ENCODE peak calls at places on chromosomes 11 and 22, in five cellular contexts. One of them, this sample, is unnamed.

GRCh38 chr11:86917577-86917976 is 37.6 kb downstream of the FZD4 start:
- DNase-seq in lower leg skin: no peak
- DNase-seq in ovary: no peak
- DNase-seq in fibroblast of pulmonary artery: no peak
- DNase-seq in kidney: no peak
- DNase-seq in this sample: peak

GRCh38 chr11:81470446-81470845 is 1263.2 kb downstream of the FAM181B start:
- DNase-seq in lower leg skin: no peak
- DNase-seq in kidney: no peak
- DNase-seq in fibroblast of pulmonary artery: no peak
- DNase-seq in ovary: no peak
- DNase-seq in this sample: no peak

GRCh38 chr11:124174001-124174400 is 9.1 kb upstream of the OR10D3 start:
- DNase-seq in lower leg skin: no peak
- DNase-seq in kidney: no peak
- DNase-seq in ovary: no peak
- DNase-seq in fibroblast of pulmonary artery: peak
- DNase-seq in this sample: peak

GRCh38 chr22:38927033-38927789 is 30.2 kb upstream of the APOBEC3A start:
- DNase-seq in lower leg skin: peak
- DNase-seq in fibroblast of pulmonary artery: peak
- DNase-seq in ovary: peak
- DNase-seq in kidney: peak
- DNase-seq in this sample: peak

GRCh38 chr22:39422721-39423120 is 23.1 kb downstream of the TAB1 start:
- DNase-seq in fibroblast of pulmonary artery: no peak
- DNase-seq in kidney: no peak
- DNase-seq in ovary: no peak
- DNase-seq in lower leg skin: no peak
- DNase-seq in this sample: no peak

GRCh38 chr11:14314127-14314526 is 44.9 kb downstream of the RRAS2 start:
- DNase-seq in kidney: no peak
- DNase-seq in fibroblast of pulmonary artery: no peak
- DNase-seq in lower leg skin: no peak
- DNase-seq in ovary: no peak
- DNase-seq in this sample: no peak

GRCh38 chr11:3164540-3165151 is 464 bp downstream of the OSBPL5 start:
- DNase-seq in kidney: peak
- DNase-seq in lower leg skin: no peak
- DNase-seq in fibroblast of pulmonary artery: no peak
- DNase-seq in ovary: peak
- DNase-seq in this sample: no peak

GRCh38 chr11:41848349-41848748 is 388.9 kb upstream of the LRRC4C start:
- DNase-seq in fibroblast of pulmonary artery: no peak
- DNase-seq in ovary: no peak
- DNase-seq in kidney: no peak
- DNase-seq in lower leg skin: no peak
- DNase-seq in this sample: no peak

GRCh38 chr22:24026056-24026455 is 15.0 kb downstream of the CABIN1 start:
- DNase-seq in fibroblast of pulmonary artery: no peak
- DNase-seq in lower leg skin: no peak
- DNase-seq in kidney: no peak
- DNase-seq in ovary: no peak
- DNase-seq in this sample: no peak

GRCh38 chr11:30586251-30587144 is at the start of gene MPPED2:
- DNase-seq in kidney: peak
- DNase-seq in fibroblast of pulmonary artery: no peak
- DNase-seq in lower leg skin: no peak
- DNase-seq in ovary: peak
- DNase-seq in this sample: peak

GRCh38 chr11:3077174-3077839 is 20.1 kb upstream of the CARS1 start:
- DNase-seq in kidney: peak
- DNase-seq in lower leg skin: no peak
- DNase-seq in ovary: no peak
- DNase-seq in fibroblast of pulmonary artery: no peak
- DNase-seq in this sample: no peak

GRCh38 chr11:34988294-34989255 is 72.2 kb downstream of the PDHX start:
- DNase-seq in kidney: no peak
- DNase-seq in lower leg skin: no peak
- DNase-seq in fibroblast of pulmonary artery: no peak
- DNase-seq in ovary: no peak
- DNase-seq in this sample: peak

GRCh38 chr11:94895451-94895850 is 77.9 kb downstream of the CWC15 start:
- DNase-seq in lower leg skin: no peak
- DNase-seq in ovary: no peak
- DNase-seq in kidney: no peak
- DNase-seq in fibroblast of pulmonary artery: peak
- DNase-seq in this sample: peak

GRCh38 chr11:64334764-64335741 is 5.0 kb upstream of the CCDC88B start:
- DNase-seq in fibroblast of pulmonary artery: peak
- DNase-seq in ovary: no peak
- DNase-seq in kidney: peak
- DNase-seq in lower leg skin: peak
- DNase-seq in this sample: peak

GRCh38 chr11:41085123-41085522 is 374.3 kb downstream of the LRRC4C start:
- DNase-seq in kidney: no peak
- DNase-seq in lower leg skin: no peak
- DNase-seq in ovary: no peak
- DNase-seq in fibroblast of pulmonary artery: no peak
- DNase-seq in this sample: no peak

GRCh38 chr22:38233427-38233826 is 31.6 kb downstream of the MAFF start:
- DNase-seq in kidney: no peak
- DNase-seq in ovary: no peak
- DNase-seq in lower leg skin: no peak
- DNase-seq in fibroblast of pulmonary artery: peak
- DNase-seq in this sample: peak

GRCh38 chr11:28447226-28447625 is 339.0 kb downstream of the METTL15 start:
- DNase-seq in kidney: no peak
- DNase-seq in fibroblast of pulmonary artery: peak
- DNase-seq in lower leg skin: no peak
- DNase-seq in ovary: no peak
- DNase-seq in this sample: peak

GRCh38 chr11:2166091-2166851 is 5.3 kb upstream of the INS start:
- DNase-seq in lower leg skin: no peak
- DNase-seq in ovary: peak
- DNase-seq in kidney: no peak
- DNase-seq in fibroblast of pulmonary artery: no peak
- DNase-seq in this sample: no peak

GRCh38 chr11:16555956-16556355 is 182.5 kb upstream of the C11orf58 start:
- DNase-seq in fibroblast of pulmonary artery: no peak
- DNase-seq in lower leg skin: no peak
- DNase-seq in kidney: no peak
- DNase-seq in ovary: no peak
- DNase-seq in this sample: no peak

GRCh38 chr11:76695767-76696166 is 25.2 kb upstream of the LRRC32 start:
- DNase-seq in kidney: peak
- DNase-seq in lower leg skin: no peak
- DNase-seq in ovary: no peak
- DNase-seq in fibroblast of pulmonary artery: no peak
- DNase-seq in this sample: no peak

GRCh38 chr11:45815747-45816146 is 10.8 kb downstream of the SLC35C1 start:
- DNase-seq in fibroblast of pulmonary artery: peak
- DNase-seq in lower leg skin: no peak
- DNase-seq in ovary: no peak
- DNase-seq in kidney: no peak
- DNase-seq in this sample: peak

GRCh38 chr11:116840224-116840745 is 2.9 kb upstream of the APOA1 start:
- DNase-seq in lower leg skin: no peak
- DNase-seq in kidney: no peak
- DNase-seq in fibroblast of pulmonary artery: peak
- DNase-seq in ovary: peak
- DNase-seq in this sample: peak
- TF ChIP-seq CTCF in lower leg skin: no peak
- TF ChIP-seq CTCF in kidney: no peak
- TF ChIP-seq CTCF in fibroblast of pulmonary artery: peak
- TF ChIP-seq CTCF in ovary: no peak
- TF ChIP-seq CTCF in this sample: peak

GRCh38 chr22:33326540-33327295 is 268.5 kb upstream of the SYN3 start:
- DNase-seq in kidney: no peak
- DNase-seq in fibroblast of pulmonary artery: no peak
- DNase-seq in ovary: no peak
- DNase-seq in lower leg skin: no peak
- DNase-seq in this sample: peak
- H3K4me3 ChIP-seq in kidney: no peak
- H3K4me3 ChIP-seq in fibroblast of pulmonary artery: no peak
- H3K4me3 ChIP-seq in ovary: no peak
- H3K4me3 ChIP-seq in lower leg skin: no peak
- H3K4me3 ChIP-seq in this sample: no peak

DNA sequence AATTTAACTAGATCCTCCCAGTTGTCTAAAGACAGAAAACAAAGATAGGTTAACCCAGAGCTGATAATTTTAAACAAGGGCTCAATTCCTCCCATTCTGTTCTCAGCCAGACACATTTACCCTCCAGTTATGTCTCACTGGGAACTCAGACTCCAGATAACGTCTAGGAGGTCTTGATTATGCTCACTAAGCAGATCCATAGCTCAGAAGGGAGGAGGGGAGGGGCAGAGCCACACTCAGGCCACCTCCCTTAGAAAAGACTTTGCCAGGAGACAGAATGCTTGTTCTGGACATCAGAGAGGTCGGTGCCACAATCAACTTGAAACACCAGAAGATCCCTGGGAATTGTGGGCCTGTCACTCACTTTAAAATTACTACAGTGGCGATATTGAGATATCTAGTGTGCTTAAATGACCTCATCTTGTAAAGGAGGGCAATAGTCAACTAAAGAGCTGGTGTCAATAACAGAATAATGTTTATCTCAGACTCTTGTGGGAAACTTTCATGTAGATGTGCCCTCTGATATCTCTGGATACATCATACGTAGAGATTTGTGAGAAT is 29.8 kb upstream of the SLC25A1 start:
- DNase-seq in lower leg skin: no peak
- DNase-seq in kidney: no peak
- DNase-seq in ovary: no peak
- DNase-seq in fibroblast of pulmonary artery: no peak
- DNase-seq in this sample: no peak
- TF ChIP-seq CTCF in lower leg skin: no peak
- TF ChIP-seq CTCF in kidney: no peak
- TF ChIP-seq CTCF in ovary: no peak
- TF ChIP-seq CTCF in fibroblast of pulmonary artery: no peak
- TF ChIP-seq CTCF in this sample: no peak

DNA sequence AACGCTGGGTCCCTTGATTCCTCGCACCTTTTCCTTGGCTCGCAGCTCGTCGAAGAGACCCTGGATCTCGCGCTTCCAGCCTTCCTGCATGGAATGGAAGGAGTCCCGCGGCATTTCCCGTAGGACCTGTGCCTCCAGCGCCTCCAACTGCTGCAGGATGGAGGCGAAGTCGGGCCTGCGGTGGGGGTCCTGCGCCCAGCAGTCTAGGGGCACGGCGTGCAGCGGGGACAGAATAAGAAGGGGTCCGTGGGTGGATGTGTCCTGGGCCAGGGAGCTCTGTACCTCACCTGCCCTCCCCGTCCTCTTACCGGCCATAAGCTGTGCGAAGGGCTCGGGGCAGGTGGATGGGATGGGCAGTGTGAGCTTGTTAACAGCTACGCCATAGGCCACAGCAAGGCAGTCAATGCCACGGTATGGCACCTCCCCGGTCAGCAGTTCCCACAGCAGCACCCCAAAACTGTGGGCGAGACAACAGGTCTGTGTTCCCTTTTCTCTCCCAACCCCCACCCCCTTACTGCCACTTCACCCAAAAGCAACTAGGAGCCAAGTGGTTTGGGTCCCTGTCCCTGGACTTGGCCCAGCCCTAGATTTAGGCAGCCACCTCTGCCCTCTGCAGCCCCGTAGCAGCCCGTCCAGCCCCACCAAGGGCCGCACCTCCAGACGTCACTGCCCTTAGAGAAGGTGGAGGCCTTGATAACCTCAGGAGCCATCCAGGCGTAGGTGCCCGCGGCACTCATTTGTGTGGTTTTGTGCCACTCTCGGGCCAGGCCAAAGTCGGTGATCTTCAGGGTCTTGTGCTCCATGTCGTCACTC is 6.2 kb downstream of the MAP3K11 start:
- DNase-seq in kidney: no peak
- DNase-seq in ovary: no peak
- DNase-seq in fibroblast of pulmonary artery: no peak
- DNase-seq in lower leg skin: no peak
- DNase-seq in this sample: no peak
- H3K4me3 ChIP-seq in kidney: no peak
- H3K4me3 ChIP-seq in ovary: peak
- H3K4me3 ChIP-seq in fibroblast of pulmonary artery: no peak
- H3K4me3 ChIP-seq in lower leg skin: no peak
- H3K4me3 ChIP-seq in this sample: no peak

GRCh38 chr22:45304971-45305370 is 4.8 kb upstream of the FAM118A start:
- DNase-seq in kidney: no peak
- DNase-seq in fibroblast of pulmonary artery: no peak
- DNase-seq in lower leg skin: no peak
- DNase-seq in ovary: no peak
- DNase-seq in this sample: no peak

GRCh38 chr22:45302751-45303150 is 7.0 kb upstream of the FAM118A start:
- DNase-seq in lower leg skin: no peak
- DNase-seq in kidney: no peak
- DNase-seq in fibroblast of pulmonary artery: no peak
- DNase-seq in ovary: no peak
- DNase-seq in this sample: no peak

GRCh38 chr22:45305456-45306065 is 4.2 kb upstream of the FAM118A start:
- DNase-seq in lower leg skin: no peak
- DNase-seq in fibroblast of pulmonary artery: no peak
- DNase-seq in kidney: no peak
- DNase-seq in ovary: no peak
- DNase-seq in this sample: no peak

GRCh38 chr22:45298934-45299505 is 10.7 kb upstream of the FAM118A start:
- DNase-seq in fibroblast of pulmonary artery: no peak
- DNase-seq in lower leg skin: no peak
- DNase-seq in ovary: no peak
- DNase-seq in kidney: no peak
- DNase-seq in this sample: no peak

DNA sequence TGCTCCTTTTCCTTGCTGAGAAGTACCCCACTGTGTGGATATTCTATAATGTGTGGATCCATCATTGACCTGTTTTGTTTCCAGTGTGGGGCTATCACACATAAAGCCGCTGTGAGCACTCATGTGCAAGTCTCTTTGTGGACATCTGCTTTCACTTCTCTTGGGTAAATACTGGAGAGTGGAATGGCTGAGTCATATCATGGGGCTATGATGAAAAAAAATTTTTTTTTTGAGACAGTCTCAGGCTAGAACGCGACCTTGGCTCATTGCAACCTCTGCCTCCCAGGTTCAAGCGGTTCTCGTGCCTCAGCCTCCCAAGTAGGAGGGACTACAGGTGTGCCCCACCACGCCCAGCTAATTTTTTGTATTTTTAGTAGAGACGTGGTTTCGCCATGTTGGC is 7.7 kb upstream of the FAM118A start:
- DNase-seq in fibroblast of pulmonary artery: peak
- DNase-seq in ovary: no peak
- DNase-seq in kidney: no peak
- DNase-seq in lower leg skin: no peak
- DNase-seq in this sample: peak
- TF ChIP-seq CTCF in fibroblast of pulmonary artery: no peak
- TF ChIP-seq CTCF in ovary: no peak
- TF ChIP-seq CTCF in kidney: no peak
- TF ChIP-seq CTCF in lower leg skin: no peak
- TF ChIP-seq CTCF in this sample: no peak

This sample was measured in fibroblast of the aortic adventitia.